ENCODE peak calls at places on chromosomes 16 and 17, in nine cellular contexts. W, J, R, H, M, U, O, Y and Q are unnamed samples.

GRCh38 chr17:37717627-37718382 is 27.1 kb downstream of the HNF1B start:
- DNase-seq in Y (no peak), W (peak; percentile 29), O (no peak), M (no peak), J (no peak), R (no peak), H (no peak), U (no peak), Q (no peak)

GRCh38 chr17:71983828-71984227 is 137.0 kb upstream of the SOX9 start:
- DNase-seq in U (no peak), O (no peak), M (no peak), H (no peak), W (no peak), J (no peak), R (no peak), Y (no peak), Q (no peak)

GRCh38 chr16:85173077-85173980 is 61.1 kb upstream of the CIBAR2 start:
- DNase-seq in M (no peak), O (no peak), Y (peak; percentile 87), H (no peak), R (peak; percentile 31), J (peak; percentile 97), W (peak; percentile 86), U (no peak), Q (peak; percentile 94)

GRCh38 chr17:4806420-4806769 is 557 bp upstream of the PLD2 start:
- DNase-seq in J (no peak), U (no peak), Y (no peak), H (no peak), M (no peak), W (peak; percentile 7), O (no peak), R (peak; percentile 26), Q (no peak)

GRCh38 chr17:83054518-83055125 is 24.8 kb upstream of the METRNL start:
- DNase-seq in J (no peak), O (no peak), R (no peak), U (no peak), Y (no peak), M (no peak), W (no peak), H (no peak), Q (no peak)

GRCh38 chr17:12078791-12079190 is 58.1 kb downstream of the MAP2K4 start:
- DNase-seq in R (no peak), H (no peak), U (no peak), O (no peak), M (no peak), W (peak; percentile 71), Y (no peak), J (peak; percentile 83), Q (peak; percentile 44)

GRCh38 chr16:15765880-15766279 is 90.9 kb downstream of the MYH11 start:
- DNase-seq in J (peak; percentile 39), W (peak; percentile 35), M (no peak), H (no peak), U (no peak), Y (peak; percentile 64), R (peak; percentile 78), O (no peak), Q (no peak)

GRCh38 chr16:11380836-11381235 is 35.6 kb downstream of the RMI2 start:
- DNase-seq in R (no peak), H (no peak), M (no peak), Y (no peak), J (no peak), U (no peak), O (no peak), W (no peak), Q (no peak)

GRCh38 chr16:79380990-79381389 is 219.5 kb downstream of the MAF start:
- DNase-seq in M (no peak), R (no peak), J (no peak), Y (peak; percentile 54), H (no peak), U (no peak), W (no peak), O (no peak), Q (no peak)

GRCh38 chr17:41452276-41452675 is 11.5 kb upstream of the KRT38 start:
- DNase-seq in W (no peak), Y (no peak), U (no peak), H (no peak), M (no peak), O (no peak), R (no peak), J (no peak), Q (no peak)

GRCh38 chr16:3665508-3665907 is 11.0 kb downstream of the DNASE1 start:
- DNase-seq in U (no peak), M (peak; percentile 25), Y (no peak), H (no peak), W (no peak), R (no peak), O (no peak), J (no peak), Q (no peak)

GRCh38 chr17:45427181-45427835 is 5.4 kb downstream of the ARHGAP27 start:
- DNase-seq in U (no peak), R (no peak), J (no peak), W (no peak), Y (peak; percentile 23), M (no peak), O (no peak), H (no peak), Q (no peak)

GRCh38 chr17:16940116-16940881 is 31.6 kb downstream of the TNFRSF13B start:
- DNase-seq in H (no peak), M (no peak), O (no peak), U (no peak), R (peak; percentile 26), J (no peak), Y (no peak), W (no peak), Q (no peak)

GRCh38 chr17:50396261-50397110 is 837 bp downstream of the LRRC59 start:
- DNase-seq in O (peak; percentile 59), J (peak; percentile 56), H (no peak), R (peak; percentile 54), Y (peak; percentile 58), M (peak; percentile 2), W (peak; percentile 80), U (no peak), Q (no peak)

GRCh38 chr17:45371414-45372324 is 54.8 kb upstream of the MAP3K14 start:
- DNase-seq in O (peak; percentile 90), R (peak; percentile 82), Y (peak; percentile 78), J (peak; percentile 96), W (peak; percentile 99), H (no peak), U (no peak), M (no peak), Q (peak; percentile 96)

GRCh38 chr17:66398617-66399016 is 96.2 kb downstream of the PRKCA start:
- DNase-seq in W (no peak), R (no peak), J (no peak), Y (peak; percentile 70), H (no peak), U (no peak), M (no peak), O (no peak), Q (no peak)
- H3K27ac ChIP-seq in W (no peak overlapping the region), R (no peak overlapping the region), J (no peak overlapping the region), Y (no peak overlapping the region), H (peak overlapping the region; percentile 48), U (no peak overlapping the region), M (no peak overlapping the region), O (no peak overlapping the region), Q (no peak overlapping the region)

GRCh38 chr17:57876023-57876865 is 26.4 kb upstream of the MRPS23 start:
- DNase-seq in J (peak; percentile 40), Y (no peak), H (no peak), O (no peak), R (no peak), W (no peak), U (no peak), M (no peak), Q (peak; percentile 75)

GRCh38 chr17:57876866-57877237 is 27.0 kb upstream of the MRPS23 start:
- DNase-seq in W (no peak), O (no peak), J (no peak), M (no peak), U (no peak), H (no peak), Y (no peak), R (no peak), Q (peak; percentile 66)

GRCh38 chr17:57874058-57874419 is 24.2 kb upstream of the MRPS23 start:
- DNase-seq in J (no peak), M (no peak), H (no peak), U (no peak), R (no peak), W (no peak), Y (no peak), O (no peak), Q (no peak)

GRCh38 chr17:57874434-57875108 is 24.7 kb upstream of the MRPS23 start:
- DNase-seq in U (no peak), H (no peak), Y (peak; percentile 84), O (peak; percentile 81), J (peak; percentile 95), R (peak; percentile 99), M (no peak), W (peak; percentile 94), Q (no peak)

GRCh38 chr17:57875109-57876022 is 25.5 kb upstream of the MRPS23 start:
- DNase-seq in R (peak; percentile 94), O (peak; percentile 87), J (peak; percentile 99), Y (peak; percentile 70), U (no peak), H (no peak), M (no peak), W (peak; percentile 99), Q (peak; percentile 92)
- H3K4me1 ChIP-seq in R (peaks cover 71% of the 10 kb centered on the region), O (peaks cover 78% of the 10 kb centered on the region), J (peaks cover 50% of the 10 kb centered on the region), Y (peaks cover 68% of the 10 kb centered on the region), U (peaks cover 82% of the 10 kb centered on the region), H (peaks cover 10% of the 10 kb centered on the region), M (peaks cover 4% of the 10 kb centered on the region), W (peaks cover 37% of the 10 kb centered on the region), Q (peaks cover 59% of the 10 kb centered on the region)

GRCh38 chr16:87844374-87844733 is 25.0 kb downstream of the SLC7A5 start:
- DNase-seq in H (no peak), Y (no peak), J (peak; percentile 35), O (no peak), W (no peak), M (no peak), R (peak; percentile 69), U (no peak), Q (no peak)

GRCh38 chr16:87843678-87844373 is 25.5 kb downstream of the SLC7A5 start:
- DNase-seq in H (no peak), U (no peak), J (no peak), R (no peak), Y (no peak), W (no peak), O (no peak), M (no peak), Q (no peak)

GRCh38 chr16:87845213-87845612 is 24.1 kb downstream of the SLC7A5 start:
- DNase-seq in M (no peak), U (no peak), Y (no peak), O (no peak), J (no peak), W (no peak), H (no peak), R (no peak), Q (no peak)

GRCh38 chr16:87845807-87846619 is 23.3 kb downstream of the SLC7A5 start:
- DNase-seq in O (no peak), J (no peak), H (no peak), M (no peak), R (no peak), W (no peak), U (no peak), Y (no peak), Q (no peak)

GRCh38 chr16:87844809-87845208 is 24.5 kb downstream of the SLC7A5 start:
- DNase-seq in H (no peak), R (no peak), W (no peak), J (no peak), M (no peak), Y (no peak), U (no peak), O (no peak), Q (no peak)
- H3K27me3 ChIP-seq in H (no peaks in the 10 kb centered on the region), R (no peaks in the 10 kb centered on the region), W (no peaks in the 10 kb centered on the region), J (no peaks in the 10 kb centered on the region), M (no peaks in the 10 kb centered on the region), Y (no peaks in the 10 kb centered on the region), U (no peaks in the 10 kb centered on the region), O (no peaks in the 10 kb centered on the region), Q (no peaks in the 10 kb centered on the region)

GRCh38 chr16:81403601-81404391 is 40.8 kb upstream of the CMIP start:
- DNase-seq in H (peak; percentile 65), M (peak; percentile 76), O (peak; percentile 82), J (peak; percentile 53), Y (peak; percentile 91), R (peak; percentile 83), U (no peak), W (peak; percentile 76), Q (peak; percentile 22)
- H3K27ac ChIP-seq in H (no peak overlapping the region), M (no peak overlapping the region), O (no peak overlapping the region), J (no peak overlapping the region), Y (no peak overlapping the region), R (no peak overlapping the region), U (peak overlapping the region; percentile 42), W (no peak overlapping the region), Q (peak overlapping the region; percentile 95)